ENCODE peak calls at places on chromosomes 6 and 20, in seven cellular contexts. P, D, Y, L, G, A and X are unnamed samples.

GRCh38 chr6:170291271-170292110 is 613 bp upstream of the DLL1 start:
- DNase-seq in D (no peak), P (no peak), A (no peak), L (peak), Y (no peak), G (no peak), X (peak)

GRCh38 chr6:4316867-4317400 is 181.6 kb upstream of the ECI2 start:
- DNase-seq in G (peak), P (peak), Y (peak), L (no peak), A (peak), D (no peak), X (peak)

GRCh38 chr6:145866449-145867401 is 52.1 kb upstream of the FBXO30 start:
- DNase-seq in Y (no peak), G (no peak), A (no peak), P (no peak), D (peak), L (no peak), X (no peak)

GRCh38 chr20:37961016-37961415 is 58.1 kb downstream of the VSTM2L start:
- DNase-seq in D (no peak), L (no peak), Y (no peak), P (no peak), A (no peak), G (no peak), X (no peak)

GRCh38 chr6:116087437-116088027 is 13.1 kb upstream of the NT5DC1 start:
- DNase-seq in L (no peak), G (no peak), P (peak), A (peak), D (peak), Y (peak), X (no peak)

GRCh38 chr6:167699141-167700036 is 127.3 kb upstream of the AFDN start:
- DNase-seq in G (no peak), Y (no peak), L (no peak), P (peak), A (peak), D (peak), X (peak)

GRCh38 chr6:54516331-54516730 is 208.1 kb downstream of the TINAG start:
- DNase-seq in G (no peak), Y (no peak), A (no peak), L (no peak), P (no peak), D (no peak), X (no peak)

GRCh38 chr6:36755435-36756348 is 58.1 kb downstream of the RAB44 start:
- DNase-seq in D (peak), L (no peak), A (peak), G (no peak), Y (peak), P (peak), X (peak)

GRCh38 chr6:107132330-107132954 is 17.1 kb upstream of the BEND3 start:
- DNase-seq in A (peak), Y (peak), D (no peak), P (peak), L (peak), G (no peak), X (no peak)

GRCh38 chr20:55515831-55516230 is 489.5 kb downstream of the CBLN4 start:
- DNase-seq in Y (peak), A (peak), G (no peak), P (no peak), D (no peak), L (no peak), X (no peak)

GRCh38 chr6:133108377-133108776 is 132.8 kb upstream of the EYA4 start:
- DNase-seq in G (no peak), L (no peak), D (no peak), P (no peak), Y (no peak), A (no peak), X (no peak)

GRCh38 chr6:83192456-83192855 is 609 bp downstream of the PGM3 start:
- DNase-seq in G (no peak), A (peak), D (no peak), L (no peak), P (peak), Y (no peak), X (no peak)

GRCh38 chr6:154433477-154434241 is 76.8 kb downstream of the CNKSR3 start:
- DNase-seq in A (no peak), P (peak), L (no peak), Y (no peak), D (no peak), G (no peak), X (no peak)

GRCh38 chr20:6416371-6416770 is 293.5 kb upstream of the FERMT1 start:
- DNase-seq in A (no peak), D (no peak), G (no peak), L (no peak), P (no peak), Y (no peak), X (no peak)

GRCh38 chr6:136210450-136211165 is 39.5 kb downstream of the MTFR2 start:
- DNase-seq in A (no peak), Y (no peak), P (no peak), D (no peak), G (no peak), L (no peak), X (no peak)

GRCh38 chr6:44386364-44386928 is 1.1 kb upstream of the CDC5L start:
- DNase-seq in P (no peak), G (no peak), L (no peak), A (peak), D (no peak), Y (no peak), X (no peak)

GRCh38 chr6:36660771-36661471 is 17.6 kb upstream of the CDKN1A start:
- DNase-seq in A (no peak), G (no peak), P (no peak), D (no peak), Y (no peak), L (peak), X (no peak)

GRCh38 chr6:41966961-41967311 is 25.3 kb upstream of the CCND3 start:
- DNase-seq in D (no peak), A (peak), P (peak), G (no peak), Y (peak), L (no peak), X (no peak)

GRCh38 chr6:129605962-129606361 is 104.0 kb downstream of the ARHGAP18 start:
- DNase-seq in D (no peak), P (no peak), G (no peak), Y (no peak), L (no peak), A (no peak), X (no peak)

GRCh38 chr20:63735859-63736718 is at the start of gene LIME1:
- DNase-seq in P (no peak), Y (peak), G (no peak), A (no peak), D (peak), L (no peak), X (no peak)

GRCh38 chr20:38896009-38896594 is 30.1 kb upstream of the FAM83D start:
- DNase-seq in L (no peak), D (no peak), A (no peak), Y (no peak), P (no peak), G (no peak), X (no peak)

GRCh38 chr6:1311400-1312192 is at the start of gene FOXQ1:
- DNase-seq in P (peak), L (no peak), D (no peak), G (no peak), Y (peak), A (peak), X (no peak)

GRCh38 chr20:51462566-51463276 is 79.8 kb downstream of the NFATC2 start:
- DNase-seq in G (no peak), D (no peak), L (no peak), Y (no peak), A (no peak), P (peak), X (no peak)

GRCh38 chr6:165468836-165469235 is 159.4 kb upstream of the C6orf118 start:
- DNase-seq in D (no peak), G (no peak), A (no peak), P (peak), L (no peak), Y (no peak), X (no peak)

GRCh38 chr6:43771858-43772570 is 2.0 kb downstream of the VEGFA start:
- DNase-seq in G (no peak), A (peak), P (peak), Y (peak), D (no peak), L (peak), X (peak)

GRCh38 chr20:2385026-2385425 is 4.3 kb downstream of the TGM6 start:
- DNase-seq in D (no peak), A (no peak), L (no peak), P (peak), Y (no peak), G (no peak), X (no peak)

DNA sequence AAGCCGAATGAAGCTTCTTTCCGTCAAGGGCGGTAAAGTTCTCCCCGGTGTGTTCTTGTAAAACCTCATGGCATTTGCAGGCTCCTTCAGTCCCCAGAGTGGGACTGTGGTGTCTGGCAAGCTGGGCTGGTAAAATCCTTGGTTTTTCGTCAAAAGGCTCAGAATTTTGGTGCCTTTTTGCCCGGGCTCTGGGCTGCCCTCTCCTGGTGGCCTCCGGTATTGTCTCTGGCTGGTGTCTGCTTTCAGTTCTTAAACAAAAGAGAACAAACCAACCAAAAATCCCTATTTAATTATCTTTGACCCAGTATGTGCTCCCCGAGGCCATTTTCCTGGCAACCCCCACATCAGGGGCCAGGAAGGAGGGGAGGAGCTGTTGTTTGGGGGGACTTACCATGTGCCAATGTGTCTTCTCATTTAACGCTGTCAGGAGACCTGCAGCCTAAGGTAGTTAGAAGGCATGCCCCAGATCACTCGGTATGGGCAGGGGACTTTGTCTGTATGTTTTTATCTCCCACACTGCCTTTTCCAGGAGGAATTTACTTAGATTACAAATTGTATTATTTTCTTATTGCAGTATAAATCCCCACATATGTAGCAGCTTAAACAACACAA is 11.1 kb downstream of the CDH4 start:
- DNase-seq in P (no peak), D (no peak), A (no peak), L (peak), Y (no peak), G (no peak), X (no peak)
- TF ChIP-seq CTCF in P (peak), D (peak), A (peak), L (peak), Y (peak), G (peak), X (peak)

GRCh38 chr20:22951966-22952365 is 83.1 kb upstream of the SSTR4 start:
- DNase-seq in A (no peak), L (no peak), D (no peak), P (no peak), G (no peak), Y (no peak), X (no peak)

GRCh38 chr20:22944936-22945335 is 90.2 kb upstream of the SSTR4 start:
- DNase-seq in Y (no peak), A (no peak), D (no peak), L (no peak), P (no peak), G (peak), X (no peak)

GRCh38 chr20:22946594-22946993 is 88.5 kb upstream of the SSTR4 start:
- DNase-seq in D (no peak), Y (no peak), A (no peak), L (no peak), P (no peak), G (no peak), X (no peak)

GRCh38 chr20:22954661-22955060 is 80.5 kb upstream of the SSTR4 start:
- DNase-seq in A (no peak), L (no peak), P (no peak), Y (no peak), G (no peak), D (no peak), X (no peak)

GRCh38 chr20:22949710-22950109 is 85.4 kb upstream of the SSTR4 start:
- DNase-seq in L (no peak), G (no peak), D (no peak), A (no peak), P (no peak), Y (no peak), X (no peak)
- TF ChIP-seq CTCF in L (no peak), G (no peak), D (no peak), A (no peak), P (no peak), Y (no peak), X (no peak)

DNA sequence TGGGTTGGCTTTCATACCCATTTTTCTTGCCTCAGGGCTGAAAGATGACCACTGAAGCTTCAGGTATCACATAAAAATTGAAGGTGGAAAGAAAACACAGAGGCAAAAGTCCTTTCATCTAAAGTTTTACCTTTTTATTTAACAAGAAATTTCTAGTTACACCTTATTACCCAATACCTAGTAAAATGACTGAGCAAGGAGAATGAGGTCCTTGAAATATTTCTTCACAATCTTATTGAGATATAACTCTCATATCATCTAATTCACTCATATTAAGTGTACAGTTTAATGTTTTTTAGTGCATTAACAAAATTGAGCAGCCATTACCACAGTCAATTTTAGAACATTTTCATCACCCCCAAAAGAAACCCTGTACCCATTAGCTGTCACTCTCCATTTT is 112.9 kb upstream of the ADTRP start:
- DNase-seq in A (no peak), Y (no peak), P (no peak), D (no peak), G (no peak), L (no peak), X (no peak)
- TF ChIP-seq CTCF in A (no peak), Y (no peak), P (no peak), D (no peak), G (no peak), L (no peak), X (no peak)

GRCh38 chr6:21450628-21451027 is 142.9 kb upstream of the SOX4 start:
- DNase-seq in P (no peak), G (no peak), A (no peak), Y (no peak), L (no peak), D (no peak), X (no peak)
- TF ChIP-seq CTCF in P (no peak), G (no peak), A (no peak), Y (no peak), L (no peak), D (no peak), X (no peak)

GRCh38 chr20:35264755-35265154 is 13.2 kb downstream of the MMP24OS start:
- DNase-seq in L (no peak), D (no peak), Y (no peak), G (no peak), A (no peak), P (peak), X (no peak)
- TF ChIP-seq CTCF in L (no peak), D (no peak), Y (no peak), G (peak), A (no peak), P (no peak), X (no peak)

DNA sequence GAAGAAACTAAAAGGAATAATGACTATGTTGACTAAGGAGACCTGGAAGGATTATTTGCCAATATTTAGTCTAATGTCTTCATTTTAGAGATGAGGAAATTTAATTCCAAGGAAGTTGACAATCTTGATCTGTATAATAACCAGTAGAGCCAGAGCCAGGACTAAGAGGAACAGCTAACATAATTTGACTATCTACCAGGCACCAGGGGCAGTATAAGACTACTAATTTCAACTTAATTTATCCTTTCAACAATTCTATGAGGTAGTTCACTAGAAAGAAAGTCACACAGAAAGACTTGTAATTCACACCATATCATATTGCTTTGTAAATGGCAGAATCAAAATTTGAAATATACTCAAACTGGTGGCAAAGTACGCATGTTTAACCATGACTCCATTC is 273.0 kb upstream of the STXBP5 start:
- DNase-seq in G (no peak), Y (no peak), D (no peak), L (no peak), P (no peak), A (no peak), X (no peak)
- TF ChIP-seq CTCF in G (no peak), Y (no peak), D (no peak), L (no peak), P (no peak), A (no peak), X (no peak)